ENCODE peak calls at places on chromosomes 2 and 18, in nine cellular contexts. S is HFFc6; K is PC-3; Q is A549; N is CD8-positive, alpha-beta T cell; L is tibial artery; I is Panc1; Y is cardiac fibroblast; C is GM20000. P is an unnamed sample.

GRCh38 chr2:238513346-238513745 is 86.6 kb downstream of the ASB1 start:
- DNase-seq in S (peak; percentile 56), K (peak; percentile 68), Q (peak; percentile 46), N (no peak), L (peak; percentile 19), I (no peak), Y (peak; percentile 66), C (peak; percentile 60), P (no peak)

GRCh38 chr2:140242889-140243288 is 1462.7 kb upstream of the NXPH2 start:
- DNase-seq in S (no peak), K (peak; percentile 33), Q (no peak), N (no peak), L (no peak), I (no peak), Y (no peak), C (no peak), P (no peak)

GRCh38 chr2:186032930-186033329 is 294.3 kb downstream of the FSIP2 start:
- DNase-seq in S (no peak), K (no peak), Q (no peak), N (no peak), L (no peak), I (no peak), Y (no peak), C (no peak), P (no peak)

GRCh38 chr2:228613133-228613532 is 431.6 kb upstream of the SPHKAP start:
- DNase-seq in S (peak; percentile 96), K (peak; percentile 95), Q (no peak), N (no peak), L (no peak), I (peak; percentile 5), Y (peak; percentile 98), C (no peak), P (no peak)

GRCh38 chr2:109376796-109377495 is 236.8 kb downstream of the SEPTIN10 start:
- DNase-seq in S (peak; percentile 39), K (no peak), Q (no peak), N (peak; percentile 9), L (no peak), I (no peak), Y (peak; percentile 15), C (no peak), P (no peak)

GRCh38 chr18:9092665-9093064 is 9.8 kb upstream of the NDUFV2 start:
- DNase-seq in S (no peak), K (peak; percentile 46), Q (no peak), N (no peak), L (no peak), I (no peak), Y (peak; percentile 84), C (no peak), P (no peak)

GRCh38 chr2:72779495-72779894 is 46.3 kb downstream of the EXOC6B start:
- DNase-seq in S (no peak), K (no peak), Q (no peak), N (no peak), L (no peak), I (no peak), Y (no peak), C (no peak), P (no peak)

GRCh38 chr2:238203973-238204683 is 633 bp upstream of the ILKAP start:
- DNase-seq in S (no peak), K (no peak), Q (no peak), N (no peak), L (peak; percentile 68), I (no peak), Y (no peak), C (peak; percentile 29), P (no peak)

GRCh38 chr2:898319-898718 is 52.3 kb upstream of the SNTG2 start:
- DNase-seq in S (no peak), K (peak; percentile 33), Q (no peak), N (no peak), L (no peak), I (no peak), Y (no peak), C (no peak), P (no peak)

GRCh38 chr2:12177052-12177994 is 430.9 kb downstream of the LPIN1 start:
- DNase-seq in S (peak; percentile 86), K (peak; percentile 88), Q (peak; percentile 9), N (peak; percentile 65), L (no peak), I (peak; percentile 48), Y (peak; percentile 62), C (peak; percentile 32), P (no peak)

GRCh38 chr2:152189622-152190495 is 14.3 kb upstream of the STAM2 start:
- DNase-seq in S (peak; percentile 67), K (peak; percentile 80), Q (peak; percentile 52), N (no peak), L (no peak), I (no peak), Y (peak; percentile 87), C (peak; percentile 55), P (no peak)

GRCh38 chr18:8479826-8480225 is 129.4 kb upstream of the RAB12 start:
- DNase-seq in S (no peak), K (no peak), Q (no peak), N (no peak), L (no peak), I (no peak), Y (no peak), C (no peak), P (no peak)

GRCh38 chr2:219598308-219599078 is 836 bp downstream of the STK11IP start:
- DNase-seq in S (no peak), K (no peak), Q (no peak), N (no peak), L (no peak), I (no peak), Y (peak; percentile 29), C (no peak), P (no peak)

GRCh38 chr18:50745946-50746345 is 73.9 kb downstream of the MRO start:
- DNase-seq in S (no peak), K (no peak), Q (no peak), N (no peak), L (no peak), I (no peak), Y (no peak), C (no peak), P (no peak)

GRCh38 chr2:221488134-221488807 is 83.8 kb downstream of the EPHA4 start:
- DNase-seq in S (no peak), K (no peak), Q (no peak), N (no peak), L (no peak), I (no peak), Y (no peak), C (no peak), P (no peak)

GRCh38 chr2:72803151-72803550 is 22.7 kb downstream of the EXOC6B start:
- DNase-seq in S (no peak), K (peak; percentile 44), Q (no peak), N (no peak), L (no peak), I (no peak), Y (peak; percentile 65), C (no peak), P (no peak)

GRCh38 chr2:232386490-232386739 is 7.9 kb downstream of the ALPP start:
- DNase-seq in S (no peak), K (no peak), Q (no peak), N (no peak), L (no peak), I (no peak), Y (no peak), C (no peak), P (no peak)

DNA sequence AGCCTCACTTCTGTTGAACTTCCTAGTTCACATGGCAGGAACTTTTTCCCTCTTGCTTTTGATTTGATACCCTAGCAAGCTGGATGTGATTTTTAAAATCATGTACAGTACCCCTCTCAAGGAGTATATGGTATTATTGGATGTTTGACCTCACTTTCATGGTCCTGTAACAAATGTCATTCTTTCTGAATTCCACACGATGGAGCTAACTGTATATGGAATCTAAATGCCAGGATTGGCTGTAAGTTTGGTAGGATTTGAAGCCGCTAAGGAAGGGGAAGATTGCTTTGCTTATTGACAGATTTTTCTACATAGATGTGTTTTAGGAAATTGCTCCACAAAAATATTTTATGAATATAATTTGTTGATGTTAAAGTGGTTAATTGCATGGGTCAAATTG is 18.3 kb downstream of the MAIP1 start:
- DNase-seq in S (peak; percentile 22), K (peak; percentile 50), Q (peak; percentile 15), N (no peak), L (no peak), I (no peak), Y (peak; percentile 68), C (no peak), P (no peak)
- TF ChIP-seq CTCF in S (peak; percentile 78), K (peak; percentile 82), Q (peak; percentile 82), N (no peak), L (peak; percentile 37), I (peak; percentile 67), Y (peak; percentile 45), C (no peak), P (no peak)

GRCh38 chr2:147989102-147989501 is 31.4 kb downstream of the ORC4 start:
- DNase-seq in S (no peak), K (no peak), Q (no peak), N (no peak), L (no peak), I (no peak), Y (no peak), C (no peak), P (no peak)

DNA sequence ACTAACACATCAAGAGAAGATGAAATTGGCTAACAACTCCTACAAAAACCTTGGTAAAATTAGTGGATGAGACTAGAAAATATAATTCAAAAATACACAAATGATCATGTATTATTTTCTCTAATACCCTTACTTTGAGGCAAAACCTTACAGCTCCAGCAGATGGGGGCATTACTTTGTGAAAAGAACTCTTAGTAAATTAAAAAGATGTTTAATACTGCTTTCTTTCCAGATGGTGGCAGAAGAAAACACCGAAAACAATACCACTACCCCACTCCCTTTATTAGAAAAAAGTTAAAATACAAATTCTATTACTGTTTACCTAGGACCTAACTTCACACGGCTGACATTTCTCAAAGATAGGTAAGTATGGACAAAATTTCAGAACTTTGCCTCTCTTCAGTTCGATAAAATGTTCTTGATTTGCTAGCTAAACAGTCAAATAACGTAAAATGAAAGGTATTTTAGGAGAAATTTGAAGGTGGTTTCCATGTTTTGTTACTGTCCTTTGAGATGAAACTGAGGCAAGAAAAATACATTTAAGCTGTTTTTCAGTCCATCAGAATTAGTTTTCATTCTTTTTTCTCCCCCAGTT is 30.6 kb downstream of the ORC4 start:
- DNase-seq in S (peak; percentile 66), K (peak; percentile 66), Q (peak; percentile 44), N (no peak), L (no peak), I (peak; percentile 28), Y (peak; percentile 75), C (peak; percentile 51), P (no peak)
- TF ChIP-seq CTCF in S (peak; percentile 87), K (peak; percentile 93), Q (peak; percentile 93), N (peak; percentile 99), L (peak; percentile 75), I (peak; percentile 64), Y (peak; percentile 55), C (peak; percentile 37), P (no peak)

GRCh38 chr18:36412778-36413177 is 115.3 kb downstream of the FHOD3 start:
- DNase-seq in S (peak; percentile 26), K (peak; percentile 44), Q (peak; percentile 4), N (no peak), L (no peak), I (no peak), Y (peak; percentile 56), C (peak; percentile 10), P (no peak)
- TF ChIP-seq CTCF in S (peak; percentile 80), K (peak; percentile 53), Q (no peak), N (no peak), L (no peak), I (peak; percentile 65), Y (peak; percentile 63), C (no peak), P (no peak)

DNA sequence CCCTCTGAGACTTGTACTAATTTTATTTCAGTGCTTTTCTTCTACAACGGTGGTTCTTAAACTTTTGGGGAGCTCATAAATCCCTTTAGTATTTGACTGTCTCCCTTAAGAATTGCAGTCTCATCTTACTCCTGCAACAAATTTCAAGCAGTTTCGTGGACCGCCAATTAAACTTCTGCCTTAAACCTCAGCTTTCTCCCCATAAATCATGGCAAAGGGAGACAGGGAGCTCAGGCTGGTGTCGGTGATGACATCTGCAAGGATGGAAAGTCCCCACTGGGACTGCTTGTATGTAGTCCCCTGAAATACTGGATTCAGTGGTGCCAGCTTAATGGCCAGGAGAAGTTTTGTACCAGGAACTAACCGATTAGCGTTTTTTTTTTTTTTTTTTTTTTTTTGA is 148.7 kb upstream of the ITGA6 start:
- DNase-seq in S (no peak), K (no peak), Q (no peak), N (no peak), L (no peak), I (no peak), Y (no peak), C (no peak), P (no peak)
- TF ChIP-seq CTCF in S (no peak), K (no peak), Q (no peak), N (no peak), L (no peak), I (no peak), Y (no peak), C (no peak), P (no peak)